ENCODE peak calls at places on chromosome 11, in five cellular contexts. W is central memory CD8-positive, alpha-beta T cell; E is spleen; N is GM18507; R is mucosa of gallbladder. G is an unnamed sample.

GRCh38 chr11:76577199-76577920 is 93.2 kb downstream of the LRRC32 start:
- DNase-seq in W (no peak), E (no peak), N (no peak), R (peak; percentile 68), G (no peak)

GRCh38 chr11:1468473-1469066 is 18.0 kb downstream of the MOB2 start:
- DNase-seq in W (no peak), E (no peak), N (no peak), R (no peak), G (no peak)

GRCh38 chr11:108733479-108734116 is 68.7 kb downstream of the DDX10 start:
- DNase-seq in W (no peak), E (no peak), N (no peak), R (no peak), G (no peak)

GRCh38 chr11:58301576-58301975 is 33.5 kb upstream of the OR10W1 start:
- DNase-seq in W (no peak), E (no peak), N (no peak), R (no peak), G (no peak)

GRCh38 chr11:66548774-66549630 is 2.3 kb downstream of the ACTN3 start:
- DNase-seq in W (no peak), E (no peak), N (no peak), R (no peak), G (no peak)

GRCh38 chr11:114008331-114008730 is 33.4 kb downstream of the HTR3A start:
- DNase-seq in W (no peak), E (peak; percentile 29), N (no peak), R (no peak), G (no peak)

GRCh38 chr11:2540521-2541320 is 95.9 kb downstream of the KCNQ1 start:
- DNase-seq in W (no peak), E (peak; percentile 53), N (no peak), R (no peak), G (no peak)

GRCh38 chr11:43748095-43748494 is 67.6 kb downstream of the HSD17B12 start:
- DNase-seq in W (no peak), E (no peak), N (no peak), R (no peak), G (no peak)

GRCh38 chr11:73875840-73876239 is 806 bp downstream of the COA4 start:
- DNase-seq in W (no peak), E (no peak), N (no peak), R (no peak), G (no peak)